ENCODE peak calls at places on chromosomes 11 and 22, in six cellular contexts. N is HS-5; D is PC-3; L is Right ventricle myocardium inferior; F is central memory CD4-positive, alpha-beta T cell; Y is IMR-90. Q is an unnamed sample.

GRCh38 chr11:111326824-111327223 is 28.5 kb downstream of the POU2AF3 start:
- DNase-seq in Y (no peak), L (no peak), D (no peak), N (no peak), F (no peak), Q (no peak)

GRCh38 chr22:17121235-17122195 is at the start of gene TMEM121B:
- DNase-seq in L (peak), F (no peak), Y (peak), N (peak), D (no peak), Q (peak)

GRCh38 chr11:66371627-66372415 is at the start of gene SLC29A2:
- DNase-seq in D (peak), N (no peak), Y (no peak), F (peak), L (peak), Q (no peak)

GRCh38 chr22:48758905-48759875 is 1068.5 kb downstream of the BRD1 start:
- DNase-seq in L (peak), N (no peak), Y (no peak), F (no peak), D (no peak), Q (peak)

GRCh38 chr11:20353829-20354434 is 9.6 kb upstream of the HTATIP2 start:
- DNase-seq in Y (peak), D (peak), N (no peak), F (no peak), L (no peak), Q (no peak)

GRCh38 chr11:120925944-120926343 is 98.0 kb upstream of the TBCEL start:
- DNase-seq in D (no peak), L (no peak), N (no peak), F (no peak), Y (no peak), Q (no peak)

GRCh38 chr11:105000797-105001196 is 22.2 kb downstream of the CASP5 start:
- DNase-seq in Y (no peak), D (no peak), N (no peak), F (peak), L (no peak), Q (no peak)

GRCh38 chr11:2791521-2792375 is 92.0 kb upstream of the KCNQ1OT1 start:
- DNase-seq in D (no peak), N (no peak), L (peak), F (no peak), Y (no peak), Q (no peak)

GRCh38 chr11:38553033-38553432 is 1955.0 kb upstream of the RAG2 start:
- DNase-seq in L (no peak), N (no peak), Y (no peak), F (no peak), D (no peak), Q (no peak)

GRCh38 chr11:10716543-10717259 is 23.1 kb upstream of the IRAG1 start:
- DNase-seq in F (no peak), D (no peak), N (no peak), L (no peak), Y (no peak), Q (no peak)

GRCh38 chr22:27210111-27210739 is 552.8 kb downstream of the MIAT start:
- DNase-seq in D (no peak), L (no peak), Y (no peak), F (no peak), N (no peak), Q (no peak)

GRCh38 chr11:33942954-33943353 is 51.1 kb upstream of the LMO2 start:
- DNase-seq in N (peak), Y (peak), D (peak), F (no peak), L (peak), Q (peak)

Q was measured in right atrium auricular region.